ENCODE peak calls at places on chromosomes 3 and 15, in four cellular contexts. L is SHP77, D is astrocyte of the cerebellum, X is fibroblast of lung. N is an unnamed sample.

GRCh38 chr15:25061808-25062550 is 107.2 kb downstream of the SNRPN start:
- DNase-seq in L (no peak), X (no peak), D (no peak), N (no peak)

GRCh38 chr3:47860206-47860605 is 57.3 kb downstream of the DHX30 start:
- DNase-seq in D (no peak), L (no peak), X (no peak), N (no peak)

GRCh38 chr3:161139686-161140085 is 34.5 kb upstream of the B3GALNT1 start:
- DNase-seq in D (no peak), X (no peak), L (no peak), N (no peak)

GRCh38 chr3:48016336-48016973 is at the start of gene MAP4:
- DNase-seq in D (no peak), X (peak), L (no peak), N (no peak)

GRCh38 chr3:132253262-132253878 is 63.8 kb upstream of the ACP3 start:
- DNase-seq in L (no peak), X (peak), D (peak), N (peak)

GRCh38 chr3:110583373-110583935 is 488.2 kb upstream of the NECTIN3 start:
- DNase-seq in X (peak), L (no peak), D (no peak), N (no peak)

GRCh38 chr3:127113571-127113891 is 79.4 kb upstream of the PRR23E start:
- DNase-seq in D (no peak), X (no peak), L (no peak), N (no peak)

GRCh38 chr3:155701882-155702465 is 42.9 kb downstream of the PLCH1 start:
- DNase-seq in D (peak), X (peak), L (peak), N (peak)

GRCh38 chr15:50764331-50765201 is 940 bp downstream of the SPPL2A start:
- DNase-seq in L (no peak), X (peak), D (no peak), N (no peak)

GRCh38 chr3:125594581-125595011 is 701 bp downstream of the OSBPL11 start:
- DNase-seq in L (no peak), X (no peak), D (no peak), N (no peak)

GRCh38 chr3:119301662-119302061 is 7.5 kb downstream of the ARHGAP31 start:
- DNase-seq in X (no peak), D (no peak), L (no peak), N (no peak)

GRCh38 chr3:111695584-111696213 is 100.6 kb upstream of the ZBED2 start:
- DNase-seq in X (peak), L (no peak), D (no peak), N (no peak)